ENCODE peak calls at places on chromosomes 2 and 18, in four cellular contexts. A is sigmoid colon, B is tibial nerve, H is ovary. I is an unnamed sample.

GRCh38 chr2:229914182-229914581 is 7.6 kb downstream of the TRIP12 start:
- DNase-seq in A (no peak), B (no peak), H (no peak), I (no peak)

GRCh38 chr2:196823750-196824149 is 14.6 kb upstream of the C2orf66 start:
- DNase-seq in A (no peak), B (no peak), H (no peak), I (no peak)

GRCh38 chr2:162328424-162329157 is 10.1 kb upstream of the IFIH1 start:
- DNase-seq in A (no peak), B (no peak), H (no peak), I (no peak)

GRCh38 chr18:37684590-37684989 is 119.0 kb upstream of the CELF4 start:
- DNase-seq in A (no peak), B (no peak), H (no peak), I (no peak)

GRCh38 chr2:189049709-189050108 is 75.5 kb downstream of the COL3A1 start:
- DNase-seq in A (no peak), B (no peak), H (no peak), I (no peak)

GRCh38 chr2:164620873-164621760 is at the start of gene GRB14:
- DNase-seq in A (no peak), B (no peak), H (peak; percentile 50), I (peak; percentile 25)

GRCh38 chr18:56851774-56852173 is 200.6 kb downstream of the WDR7 start:
- DNase-seq in A (no peak), B (no peak), H (no peak), I (no peak)

GRCh38 chr2:9234680-9235387 is 28.2 kb downstream of the ASAP2 start:
- DNase-seq in A (no peak), B (no peak), H (no peak), I (peak; percentile 46)

GRCh38 chr2:134406311-134406710 is 152.4 kb downstream of the MGAT5 start:
- DNase-seq in A (no peak), B (no peak), H (no peak), I (no peak)

GRCh38 chr18:33231474-33232317 is 208.8 kb downstream of the CCDC178 start:
- DNase-seq in A (peak; percentile 67), B (peak; percentile 78), H (peak; percentile 69), I (peak; percentile 71)

GRCh38 chr2:231294578-231295362 is 96.3 kb downstream of the ARMC9 start:
- DNase-seq in A (no peak), B (no peak), H (no peak), I (no peak)

GRCh38 chr2:160269365-160269764 is 69.3 kb upstream of the ITGB6 start:
- DNase-seq in A (no peak), B (no peak), H (no peak), I (no peak)

GRCh38 chr2:227430644-227431043 is 41.3 kb upstream of the AGFG1 start:
- DNase-seq in A (no peak), B (no peak), H (no peak), I (no peak)

GRCh38 chr18:12432881-12433280 is 25.2 kb downstream of the PRELID3A start:
- DNase-seq in A (no peak), B (no peak), H (no peak), I (no peak)

GRCh38 chr18:69691008-69691760 is 256.5 kb downstream of the CD226 start:
- DNase-seq in A (no peak), B (no peak), H (no peak), I (no peak)

GRCh38 chr2:1540481-1540880 is 127.2 kb downstream of the TPO start:
- DNase-seq in A (no peak), B (no peak), H (no peak), I (no peak)

GRCh38 chr2:241673189-241673663 is 13.4 kb downstream of the DTYMK start:
- DNase-seq in A (no peak), B (no peak), H (no peak), I (no peak)

GRCh38 chr2:239319261-239319661 is 81.6 kb downstream of the HDAC4 start:
- DNase-seq in A (peak; percentile 82), B (peak; percentile 51), H (peak; percentile 51), I (peak; percentile 54)
- TF ChIP-seq POLR2A in A (no peak), B (no peak), H (no peak), I (no peak)

GRCh38 chr2:215652432-215652831 is 216.6 kb upstream of the FN1 start:
- DNase-seq in A (peak; percentile 81), B (no peak), H (no peak), I (no peak)
- TF ChIP-seq EP300 in A (peak; percentile 43), B (no peak), H (no peak), I (no peak)

DNA sequence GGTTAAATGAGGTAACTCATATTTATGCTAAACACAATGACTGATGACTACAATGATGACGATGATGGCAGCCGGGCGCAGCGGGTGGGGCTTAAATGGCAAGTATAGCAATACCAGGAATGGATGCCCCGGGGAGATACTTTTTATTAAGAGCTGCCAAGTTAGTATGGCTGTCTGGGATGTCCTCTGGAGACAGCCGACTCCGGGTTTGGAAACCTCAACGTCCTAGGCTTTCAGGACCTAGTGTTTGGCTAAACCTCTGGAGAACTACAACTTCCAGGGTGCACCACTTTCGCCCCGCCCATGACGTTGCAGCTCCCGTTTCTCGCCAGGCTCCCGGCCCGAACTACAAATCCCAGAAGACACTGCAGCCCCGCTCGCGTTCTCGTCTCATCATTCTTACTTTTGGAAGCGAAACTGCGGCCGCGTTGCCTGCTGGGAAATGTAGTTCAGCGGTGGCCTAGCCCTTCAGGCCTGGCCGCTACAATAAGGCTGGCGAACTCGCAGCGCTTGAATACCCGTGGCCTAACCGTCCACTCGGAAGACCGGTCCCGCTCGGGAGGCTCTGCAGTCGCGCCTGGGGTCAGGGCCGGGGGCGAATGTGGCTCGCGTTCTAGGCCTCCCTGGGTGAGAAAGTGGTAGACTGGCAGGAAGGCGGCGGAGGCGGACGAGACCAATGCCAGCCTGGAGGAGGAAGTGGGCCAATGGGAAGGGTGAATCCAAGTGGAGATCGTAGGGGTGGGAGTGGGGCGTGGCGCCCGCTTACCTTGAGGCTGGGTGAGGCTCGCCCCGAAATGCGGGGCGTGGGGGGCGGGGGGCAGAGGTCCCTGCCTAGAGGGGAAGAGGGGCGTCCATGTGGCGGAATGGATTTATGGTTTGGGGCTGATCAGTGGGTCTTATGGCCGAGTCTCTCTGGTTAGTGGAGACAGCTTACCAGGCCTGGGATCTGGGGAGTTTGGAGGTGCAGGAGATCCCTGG is at the start of gene SMARCAL1:
- DNase-seq in A (peak; percentile 99), B (peak; percentile 99), H (peak; percentile 99), I (peak; percentile 99)
- TF ChIP-seq POLR2A in A (no peak), B (peak; percentile 45), H (no peak), I (peak; percentile 47)

GRCh38 chr18:14927701-14928100 is 179.7 kb downstream of the ANKRD30B start:
- DNase-seq in A (no peak), B (no peak), H (no peak), I (no peak)
- TF ChIP-seq EP300 in A (no peak), B (no peak), H (no peak), I (no peak)

DNA sequence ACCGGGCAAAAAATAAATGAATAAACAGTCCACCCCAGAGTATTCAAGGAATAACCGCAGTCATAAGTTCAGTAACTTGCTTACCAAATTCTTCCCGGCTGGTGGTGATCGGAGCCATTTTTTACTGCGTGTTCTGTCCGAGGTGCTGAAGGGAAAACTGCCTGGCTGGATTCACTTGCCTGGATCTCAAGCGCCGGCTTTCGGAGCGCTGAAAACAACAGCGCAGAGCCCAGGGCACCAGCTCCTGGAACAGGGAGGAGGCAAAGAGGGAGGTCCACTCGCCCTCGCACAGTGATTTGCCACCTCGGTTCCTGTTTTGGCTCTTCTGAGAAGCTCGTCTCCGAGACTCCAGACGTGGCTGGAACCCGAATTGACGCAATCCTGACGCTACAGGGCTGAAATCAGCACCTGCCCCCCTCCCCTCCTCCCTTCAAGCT is at the start of gene SYT4:
- DNase-seq in A (no peak), B (peak; percentile 24), H (peak; percentile 40), I (no peak)
- TF ChIP-seq POLR2A in A (no peak), B (no peak), H (no peak), I (no peak)

DNA sequence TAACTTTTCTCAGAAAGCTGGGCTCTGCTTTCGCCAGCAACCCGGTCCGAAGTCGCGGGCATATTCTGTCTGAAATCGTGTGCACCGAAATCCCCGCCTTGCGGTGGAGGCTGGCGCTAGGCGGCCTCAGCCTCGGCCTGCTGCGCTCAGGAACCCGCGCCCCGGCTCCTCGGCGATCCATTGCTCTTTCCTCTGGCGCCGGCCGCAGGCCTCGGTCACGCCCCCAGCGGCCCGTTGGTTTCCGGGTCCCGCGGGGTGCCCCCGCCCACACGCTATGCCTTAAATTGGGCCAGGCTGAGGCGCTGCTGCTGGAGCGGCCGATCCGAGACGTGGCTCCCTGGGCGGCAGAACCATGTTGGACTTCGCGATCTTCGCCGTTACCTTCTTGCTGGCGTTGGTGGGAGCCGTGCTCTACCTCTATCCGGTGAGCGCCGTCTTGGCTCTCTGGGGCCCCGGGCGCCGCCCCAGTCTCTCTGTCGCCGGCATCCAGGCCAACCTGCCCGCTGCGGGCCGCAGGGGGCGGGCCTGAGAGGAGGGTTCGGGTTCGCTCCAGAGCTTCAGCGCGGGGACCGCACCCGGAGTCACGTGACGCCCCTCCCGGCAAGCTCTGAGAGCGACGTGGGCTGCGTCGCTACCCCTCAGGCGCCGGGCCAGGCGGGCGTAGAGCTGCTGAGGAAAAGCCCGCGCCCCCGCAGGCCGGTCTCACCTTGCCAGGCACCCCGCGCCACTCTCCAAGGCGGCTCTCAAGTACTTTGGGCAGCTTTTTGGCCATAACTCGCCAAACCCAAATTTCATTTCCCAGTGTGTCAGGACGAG is at the start of gene CYP20A1:
- DNase-seq in A (peak; percentile 98), B (peak; percentile 91), H (peak; percentile 97), I (peak; percentile 97)
- TF ChIP-seq EP300 in A (no peak), B (peak; percentile 83), H (no peak), I (no peak)

GRCh38 chr2:177229448-177230242 is 17.1 kb downstream of the HNRNPA3 start:
- DNase-seq in A (no peak), B (no peak), H (no peak), I (no peak)
- TF ChIP-seq POLR2A in A (no peak), B (no peak), H (no peak), I (no peak)